ENCODE peak calls at places on chromosomes 4 and X, in seven cellular contexts. V, T, F, M, C, P and A are unnamed samples.

GRCh38 chr4:138055890-138056289 is 186.3 kb downstream of the SLC7A11 start:
- DNase-seq in V (peak), T (no peak), F (no peak), M (no peak), C (no peak), P (peak), A (peak)

GRCh38 chr4:184850431-184851199 is 24.8 kb upstream of the ACSL1 start:
- DNase-seq in V (no peak), T (no peak), F (no peak), M (no peak), C (no peak), P (no peak), A (no peak)

GRCh38 chr4:75005727-75006126 is 72.8 kb downstream of the PARM1 start:
- DNase-seq in V (no peak), T (no peak), F (no peak), M (no peak), C (no peak), P (no peak), A (no peak)

GRCh38 chr4:40547446-40548132 is 82.1 kb downstream of the RBM47 start:
- DNase-seq in V (no peak), T (no peak), F (no peak), M (no peak), C (no peak), P (no peak), A (no peak)

GRCh38 chrX:18278448-18278847 is 57.8 kb upstream of the BEND2 start:
- DNase-seq in V (no peak), T (no peak), F (no peak), M (no peak), C (no peak), P (no peak), A (no peak)

GRCh38 chr4:125266901-125267601 is 47.7 kb upstream of the FAT4 start:
- DNase-seq in V (peak), T (no peak), F (no peak), M (no peak), C (no peak), P (peak), A (peak)

GRCh38 chr4:2615821-2616220 is 79.4 kb downstream of the FAM193A start:
- DNase-seq in V (no peak), T (no peak), F (no peak), M (no peak), C (no peak), P (no peak), A (no peak)

GRCh38 chr4:152217896-152218295 is 318.0 kb downstream of the FBXW7 start:
- DNase-seq in V (no peak), T (no peak), F (no peak), M (no peak), C (no peak), P (no peak), A (no peak)

GRCh38 chr4:6471303-6472007 is 959 bp downstream of the PPP2R2C start:
- DNase-seq in V (no peak), T (peak), F (no peak), M (peak), C (no peak), P (no peak), A (peak)

GRCh38 chr4:72984351-72984750 is 85.2 kb downstream of the COX18 start:
- DNase-seq in V (no peak), T (no peak), F (no peak), M (no peak), C (no peak), P (no peak), A (no peak)

GRCh38 chr4:10697071-10697470 is 12.5 kb upstream of the CLNK start:
- DNase-seq in V (no peak), T (no peak), F (no peak), M (no peak), C (no peak), P (no peak), A (no peak)

GRCh38 chr4:15681067-15681371 is 608 bp upstream of the FAM200B start:
- DNase-seq in V (no peak), T (no peak), F (no peak), M (no peak), C (no peak), P (no peak), A (no peak)

GRCh38 chr4:4397441-4397819 is 10.5 kb downstream of the NSG1 start:
- DNase-seq in V (no peak), T (no peak), F (no peak), M (no peak), C (no peak), P (no peak), A (no peak)

GRCh38 chr4:184228306-184228705 is 10.6 kb upstream of the ENPP6 start:
- DNase-seq in V (no peak), T (no peak), F (no peak), M (no peak), C (no peak), P (no peak), A (no peak)

GRCh38 chrX:124256209-124256608 is 76.3 kb upstream of the TEX13D start:
- DNase-seq in V (peak), T (no peak), F (no peak), M (no peak), C (no peak), P (no peak), A (peak)

GRCh38 chrX:69152398-69152797 is 12.9 kb downstream of the PJA1 start:
- DNase-seq in V (no peak), T (no peak), F (no peak), M (peak), C (no peak), P (peak), A (peak)

GRCh38 chr4:168593399-168593798 is 96.5 kb downstream of the PALLD start:
- DNase-seq in V (peak), T (no peak), F (no peak), M (no peak), C (no peak), P (no peak), A (no peak)

GRCh38 chr4:78543424-78544238 is 7.9 kb upstream of the ANXA3 start:
- DNase-seq in V (no peak), T (no peak), F (no peak), M (no peak), C (no peak), P (no peak), A (no peak)

DNA sequence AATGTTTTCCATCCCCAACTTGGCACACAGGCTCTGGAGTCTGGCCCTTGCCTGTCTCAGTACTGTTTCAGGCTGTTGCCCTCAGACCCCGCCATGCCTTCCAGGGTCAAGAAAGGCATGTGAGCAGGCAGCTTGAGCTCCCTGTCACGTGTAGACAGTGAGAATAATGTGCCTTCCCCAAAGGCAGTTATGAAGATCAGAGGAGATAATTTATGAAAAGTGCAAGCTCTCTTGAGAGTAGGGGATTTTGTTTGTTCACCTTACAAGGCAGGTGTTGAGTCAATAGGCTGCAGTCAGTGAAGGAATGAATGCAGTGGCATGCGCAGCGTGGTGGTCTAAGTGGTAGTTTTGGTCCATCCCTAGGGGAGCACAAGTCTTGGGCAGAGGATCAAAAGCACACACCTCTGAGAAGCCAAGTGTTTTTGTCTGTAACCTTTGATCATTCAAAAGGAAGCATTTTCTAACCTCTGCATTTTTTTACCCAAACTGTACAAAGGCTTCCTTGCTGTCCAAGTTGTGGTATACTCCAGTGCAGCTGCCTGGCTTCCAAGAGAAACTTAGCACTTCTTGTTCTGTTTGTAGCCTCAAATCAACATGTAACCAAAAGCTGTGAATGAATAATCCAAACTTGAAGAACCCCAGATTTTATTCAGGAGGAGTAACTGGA is 14.4 kb downstream of the HADH start:
- DNase-seq in V (no peak), T (no peak), F (no peak), M (no peak), C (no peak), P (no peak), A (no peak)
- H3K9ac ChIP-seq in V (no peak), T (no peak), F (no peak), M (no peak), C (no peak), P (no peak), A (no peak)

GRCh38 chr4:160238790-160239189 is 1135.9 kb downstream of the RAPGEF2 start:
- DNase-seq in V (no peak), T (no peak), F (no peak), M (no peak), C (no peak), P (no peak), A (no peak)

GRCh38 chr4:160233141-160233540 is 1130.3 kb downstream of the RAPGEF2 start:
- DNase-seq in V (no peak), T (no peak), F (no peak), M (no peak), C (no peak), P (no peak), A (no peak)

DNA sequence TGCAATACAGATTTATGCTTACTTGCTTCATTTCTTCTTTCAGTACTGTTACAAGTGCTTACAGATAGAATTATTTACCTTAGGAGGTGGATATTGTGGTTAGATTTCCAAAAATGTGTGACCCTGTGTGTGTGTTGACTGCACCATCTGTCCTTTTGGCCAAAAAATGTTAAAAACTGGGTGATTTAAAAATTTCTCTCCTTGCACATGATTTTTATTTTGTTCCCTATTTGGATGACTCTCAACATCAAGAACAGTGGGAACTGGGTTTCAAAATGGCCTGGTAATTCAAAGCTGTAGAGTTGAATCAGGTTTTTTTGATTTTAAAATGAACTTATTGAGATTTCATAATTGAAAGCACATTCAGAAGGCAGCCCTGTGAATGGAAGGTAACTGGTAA is 1132.9 kb downstream of the RAPGEF2 start:
- DNase-seq in V (no peak), T (no peak), F (no peak), M (no peak), C (no peak), P (no peak), A (no peak)
- H2AK5ac ChIP-seq in V (no peak), T (no peak), F (no peak), M (no peak), C (no peak), P (no peak), A (no peak)

DNA sequence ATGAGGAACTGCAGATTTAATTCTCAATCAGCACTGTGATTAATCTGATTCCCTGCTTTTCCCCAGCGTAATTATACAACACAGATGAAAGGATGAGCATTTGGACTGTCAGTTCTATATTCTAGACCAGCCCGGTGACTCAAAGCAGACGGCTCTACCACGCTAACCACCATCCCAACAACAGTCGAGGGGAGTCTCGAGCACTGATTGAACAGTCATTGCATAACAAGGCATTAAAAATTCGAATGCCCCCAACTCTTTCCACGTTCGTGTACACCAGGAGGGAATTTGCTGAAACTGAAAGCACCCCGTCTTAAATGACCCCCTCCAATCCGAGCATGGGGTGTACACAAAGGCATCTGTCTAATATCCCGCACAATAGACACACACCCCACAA is 1.2 kb downstream of the CASK start:
- DNase-seq in V (peak), T (no peak), F (no peak), M (no peak), C (no peak), P (peak), A (peak)
- H3K9ac ChIP-seq in V (peak), T (peak), F (peak), M (peak), C (no peak), P (peak), A (peak)

DNA sequence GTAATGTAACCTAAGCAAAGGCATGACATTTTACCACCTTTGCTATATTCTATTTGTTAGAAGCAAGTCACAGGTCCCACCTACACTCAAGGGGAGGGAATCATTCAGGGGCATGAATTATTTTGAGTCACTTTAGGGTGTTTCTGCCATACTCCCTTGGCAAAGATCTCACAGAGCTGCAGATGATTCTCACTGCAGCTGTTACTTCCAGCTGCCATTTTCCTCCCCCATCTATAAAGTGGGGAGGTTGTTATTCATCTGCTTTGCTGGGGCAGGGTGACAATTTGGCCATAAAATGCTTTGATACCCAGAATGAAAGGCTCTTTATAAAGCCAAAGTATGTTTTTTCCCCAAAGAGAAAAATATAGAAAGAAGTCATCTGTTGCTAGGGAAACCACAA is 136.5 kb upstream of the SMIM31 start:
- DNase-seq in V (no peak), T (no peak), F (no peak), M (no peak), C (no peak), P (no peak), A (no peak)
- H2AK5ac ChIP-seq in V (no peak), T (no peak), F (no peak), M (no peak), C (no peak), P (no peak), A (no peak)

GRCh38 chr4:153616005-153616555 is 68.0 kb upstream of the TLR2 start:
- DNase-seq in V (no peak), T (no peak), F (no peak), M (no peak), C (no peak), P (no peak), A (no peak)
- H3K9ac ChIP-seq in V (no peak), T (no peak), F (no peak), M (no peak), C (no peak), P (no peak), A (no peak)

GRCh38 chr4:20176881-20177280 is 74.8 kb upstream of the SLIT2 start:
- DNase-seq in V (peak), T (no peak), F (no peak), M (no peak), C (no peak), P (no peak), A (no peak)
- H2AK5ac ChIP-seq in V (no peak), T (no peak), F (no peak), M (no peak), C (no peak), P (no peak), A (no peak)

GRCh38 chr4:99383381-99383780 is 30.8 kb upstream of the ADH1C start:
- DNase-seq in V (peak), T (no peak), F (peak), M (no peak), C (no peak), P (no peak), A (no peak)

GRCh38 chr4:99379571-99379970 is 27.0 kb upstream of the ADH1C start:
- DNase-seq in V (peak), T (no peak), F (no peak), M (no peak), C (no peak), P (no peak), A (no peak)

GRCh38 chr4:99381588-99382175 is 29.1 kb upstream of the ADH1C start:
- DNase-seq in V (no peak), T (no peak), F (no peak), M (no peak), C (no peak), P (no peak), A (no peak)

GRCh38 chr4:99382745-99383360 is 30.3 kb upstream of the ADH1C start:
- DNase-seq in V (peak), T (no peak), F (no peak), M (no peak), C (no peak), P (no peak), A (no peak)

GRCh38 chr4:99383833-99384392 is 31.4 kb upstream of the ADH1C start:
- DNase-seq in V (peak), T (no peak), F (no peak), M (no peak), C (no peak), P (no peak), A (no peak)
- H3K9ac ChIP-seq in V (no peak), T (no peak), F (no peak), M (no peak), C (no peak), P (no peak), A (peak)

DNA sequence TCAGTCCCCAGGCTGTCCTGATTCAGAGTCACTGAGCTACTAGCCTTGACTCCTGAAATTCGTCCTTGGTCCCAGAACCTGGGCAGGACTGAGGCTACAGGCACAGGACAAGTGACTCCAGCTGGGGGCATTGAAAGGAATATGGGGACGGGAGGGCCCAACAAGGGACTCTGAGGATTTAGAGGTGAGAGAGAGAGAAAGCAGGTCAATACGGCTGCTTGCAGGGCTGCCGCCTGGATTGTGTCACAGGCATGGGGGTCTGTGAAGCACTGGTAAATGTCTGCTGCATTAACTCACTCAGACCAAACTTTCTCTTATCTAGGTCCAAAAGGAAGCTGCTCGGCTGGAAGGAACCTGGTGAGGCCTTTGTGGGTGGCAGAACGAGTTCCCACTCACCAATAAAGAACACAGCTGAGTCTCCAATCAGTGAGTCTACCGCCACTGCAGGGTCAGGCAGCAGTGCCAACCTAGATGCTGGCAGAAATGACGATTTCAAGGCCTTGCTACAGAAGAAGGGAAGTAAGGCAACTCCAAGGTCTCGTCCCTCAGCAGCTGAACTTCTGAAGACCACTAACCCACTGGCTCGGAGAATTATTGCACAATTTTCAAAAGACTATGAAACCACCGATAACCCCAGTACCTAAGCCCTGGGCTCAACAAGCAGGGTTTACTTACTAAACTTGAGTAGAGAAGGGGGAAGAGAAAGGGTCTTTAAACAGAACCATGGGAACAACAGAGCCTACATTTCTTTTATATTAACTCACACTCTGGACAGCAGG is 11.4 kb upstream of the RTL5 start:
- DNase-seq in V (no peak), T (no peak), F (no peak), M (no peak), C (no peak), P (no peak), A (no peak)
- H2AK5ac ChIP-seq in V (no peak), T (no peak), F (no peak), M (no peak), C (no peak), P (no peak), A (no peak)

GRCh38 chrX:33725556-33726232 is 406.4 kb downstream of the FAM47A start:
- DNase-seq in V (no peak), T (peak), F (peak), M (peak), C (peak), P (no peak), A (peak)

GRCh38 chrX:33721927-33722326 is 410.2 kb downstream of the FAM47A start:
- DNase-seq in V (no peak), T (no peak), F (no peak), M (no peak), C (no peak), P (no peak), A (no peak)

GRCh38 chrX:33726281-33727160 is 405.6 kb downstream of the FAM47A start:
- DNase-seq in V (no peak), T (peak), F (no peak), M (peak), C (no peak), P (no peak), A (no peak)
- H3K9ac ChIP-seq in V (no peak), T (no peak), F (peak), M (no peak), C (no peak), P (no peak), A (no peak)